ENCODE peak calls at places on chromosomes 1 and 21, in four cellular contexts. E is left lung, K is fibroblast of lung, I is left ventricle myocardium inferior. H is an unnamed sample. For H3K4me1, the result is how much of the 10 kb centered on the place peaks cover.

GRCh38 chr1:243926803-243927245 is 76.8 kb upstream of the AKT3 start:
- DNase-seq in E (no peak), K (peak), I (no peak), H (no peak)

GRCh38 chr1:41623736-41624135 is 139.3 kb upstream of the EDN2 start:
- DNase-seq in E (no peak), K (no peak), I (no peak), H (no peak)

GRCh38 chr1:25700124-25700523 is 83.5 kb downstream of the MAN1C1 start:
- DNase-seq in E (no peak), K (peak), I (peak), H (no peak)

GRCh38 chr21:45830221-45830640 is 151.3 kb upstream of the COL6A1 start:
- DNase-seq in E (no peak), K (no peak), I (no peak), H (no peak)

GRCh38 chr1:8239039-8239305 is 78.9 kb upstream of the SLC45A1 start:
- DNase-seq in E (no peak), K (peak), I (peak), H (peak)

GRCh38 chr1:111471012-111471411 is 2.8 kb upstream of the C1orf162 start:
- DNase-seq in E (no peak), K (no peak), I (peak), H (no peak)

GRCh38 chr21:33230518-33231324 is 983 bp downstream of the IFNAR2 start:
- DNase-seq in E (peak), K (peak), I (peak), H (peak)

GRCh38 chr1:100302756-100303155 is 36.7 kb downstream of the RTCA start:
- DNase-seq in E (no peak), K (no peak), I (no peak), H (no peak)

GRCh38 chr1:94542088-94542671 is 621 bp upstream of the F3 start:
- DNase-seq in E (peak), K (peak), I (peak), H (peak)

GRCh38 chr1:231512147-231512698 is 16.2 kb upstream of the TSNAX start:
- DNase-seq in E (no peak), K (peak), I (no peak), H (no peak)

GRCh38 chr1:199794105-199794863 is 233.2 kb upstream of the NR5A2 start:
- DNase-seq in E (no peak), K (no peak), I (no peak), H (no peak)

GRCh38 chr21:33059319-33059894 is 10.5 kb upstream of the OLIG1 start:
- DNase-seq in E (no peak), K (no peak), I (no peak), H (no peak)

GRCh38 chr1:152577168-152577567 is 3.1 kb downstream of the LCE3D start:
- DNase-seq in E (no peak), K (no peak), I (no peak), H (no peak)

GRCh38 chr1:17866451-17867029 is 111.4 kb downstream of the ACTL8 start:
- DNase-seq in E (no peak), K (peak), I (no peak), H (no peak)

GRCh38 chr1:161706483-161707347 is at the start of gene FCRLA:
- DNase-seq in E (no peak), K (peak), I (no peak), H (no peak)

GRCh38 chr1:40477680-40478057 is 579 bp downstream of the ZFP69 start:
- DNase-seq in E (no peak), K (peak), I (no peak), H (peak)

GRCh38 chr1:14421977-14422609 is 176.4 kb upstream of the KAZN start:
- DNase-seq in E (no peak), K (no peak), I (no peak), H (no peak)

GRCh38 chr1:157948547-157949152 is 44.8 kb upstream of the KIRREL1 start:
- DNase-seq in E (no peak), K (peak), I (peak), H (no peak)
- TF ChIP-seq CTCF in E (no peak), K (peak), I (peak), H (peak)

GRCh38 chr1:169115891-169116585 is 9.5 kb downstream of the ATP1B1 start:
- DNase-seq in E (no peak), K (peak), I (peak), H (peak)

GRCh38 chr1:169111472-169111871 is 5.0 kb downstream of the ATP1B1 start:
- DNase-seq in E (no peak), K (no peak), I (no peak), H (no peak)

GRCh38 chr1:169112241-169112640 is 5.8 kb downstream of the ATP1B1 start:
- DNase-seq in E (no peak), K (no peak), I (no peak), H (peak)

GRCh38 chr1:169110691-169111447 is 4.4 kb downstream of the ATP1B1 start:
- DNase-seq in E (no peak), K (peak), I (no peak), H (no peak)

GRCh38 chr1:169113613-169114119 is 7.2 kb downstream of the ATP1B1 start:
- DNase-seq in E (no peak), K (peak), I (no peak), H (peak)
- H3K4me1 ChIP-seq in E (half or more), K (under half), I (half or more), H (under half)

DNA sequence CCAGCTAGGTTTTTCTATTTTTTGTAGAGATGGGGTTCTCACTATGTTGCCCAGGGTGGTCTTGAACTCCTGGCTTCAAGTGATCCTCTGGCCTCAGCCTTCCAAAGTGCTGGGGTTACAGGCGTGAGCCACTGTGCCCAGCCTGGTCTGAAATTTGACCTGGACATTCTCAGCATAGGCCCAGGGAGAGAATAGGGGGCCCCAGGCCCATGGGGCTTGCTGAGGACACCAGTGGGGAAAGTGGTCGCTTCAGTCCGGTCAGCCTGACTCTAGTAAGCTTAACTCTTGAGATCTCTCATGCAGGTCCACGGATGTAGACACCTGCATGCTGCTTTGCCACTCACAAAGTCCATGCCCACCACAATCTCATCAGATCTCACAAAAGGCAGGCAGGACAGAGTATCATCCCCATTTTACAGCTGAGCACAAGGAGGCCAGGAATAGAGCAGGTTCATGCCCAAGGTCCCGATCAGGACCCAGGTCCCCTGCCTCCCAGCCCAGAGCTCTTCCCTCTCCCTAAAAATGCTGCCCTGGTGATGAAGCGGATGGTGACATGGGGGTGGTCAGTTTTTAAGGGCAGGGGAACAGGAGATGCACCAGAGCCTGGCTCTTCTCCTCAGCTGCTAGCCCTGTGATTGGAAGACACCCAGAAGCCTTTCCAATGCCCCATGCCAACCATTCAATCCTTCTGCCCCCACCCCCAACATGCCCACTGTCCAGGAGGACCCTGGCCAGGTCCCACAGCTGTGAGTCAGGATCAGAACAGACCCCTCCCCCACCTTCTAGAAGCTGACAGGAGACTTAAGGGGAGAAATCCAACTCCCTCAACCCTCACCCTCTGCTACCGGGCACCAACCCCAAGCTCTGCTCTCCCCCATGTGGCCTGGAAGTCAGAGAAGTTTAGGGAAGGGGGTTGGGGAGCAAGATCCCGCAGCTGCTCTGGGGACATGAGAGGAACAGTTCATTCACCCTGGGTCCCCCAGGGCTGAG is 1.8 kb downstream of the FHL3 start:
- DNase-seq in E (no peak), K (peak), I (no peak), H (no peak)
- H3K27ac ChIP-seq in E (peak), K (peak), I (peak), H (no peak)

GRCh38 chr1:211830330-211831142 is at the start of gene LPGAT1:
- DNase-seq in E (peak), K (peak), I (peak), H (peak)

GRCh38 chr1:211829343-211830054 is 1.1 kb downstream of the LPGAT1 start:
- DNase-seq in E (no peak), K (peak), I (peak), H (no peak)

GRCh38 chr1:211830055-211830329 is 571 bp downstream of the LPGAT1 start:
- DNase-seq in E (no peak), K (peak), I (peak), H (no peak)

GRCh38 chr1:211833174-211833820 is 2.7 kb upstream of the LPGAT1 start:
- DNase-seq in E (no peak), K (no peak), I (no peak), H (no peak)

DNA sequence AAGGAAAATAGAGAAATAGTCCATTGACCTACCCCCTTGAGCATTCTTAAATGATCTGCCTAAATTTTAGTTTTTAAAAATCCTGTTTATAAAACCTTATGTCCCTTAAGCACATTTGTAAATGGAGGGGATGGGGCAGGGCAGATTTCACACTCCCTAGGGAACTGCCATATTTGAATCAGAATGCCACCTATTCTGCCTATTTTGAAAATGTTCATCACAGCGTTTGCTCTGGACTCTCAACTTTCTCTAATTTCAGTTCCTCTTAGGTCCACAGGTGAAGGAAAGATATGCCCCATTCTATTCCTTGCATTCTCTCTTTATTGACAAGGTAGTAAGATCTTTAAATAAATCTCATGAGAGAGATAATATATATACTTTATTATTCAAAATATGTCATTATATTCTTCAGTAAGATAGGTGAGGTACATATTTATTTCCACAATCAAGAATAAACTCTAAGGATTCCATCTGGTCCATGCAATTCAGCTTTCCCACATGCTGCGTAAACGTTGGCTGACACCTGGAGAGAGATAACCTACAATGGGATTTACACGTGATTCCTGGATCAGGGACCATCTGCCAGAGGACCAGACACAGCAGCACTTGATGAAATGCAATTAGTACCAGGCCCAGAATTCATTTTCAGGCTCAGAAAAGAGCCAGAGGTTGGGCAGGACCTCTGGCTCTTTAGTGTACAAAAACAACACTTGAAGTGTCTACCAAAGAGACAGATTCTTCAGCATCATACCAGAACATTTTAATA is 1.2 kb upstream of the LPGAT1 start:
- DNase-seq in E (no peak), K (no peak), I (no peak), H (no peak)
- TF ChIP-seq CTCF in E (no peak), K (no peak), I (no peak), H (no peak)

GRCh38 chr1:156104861-156105546 is 9.5 kb upstream of the LMNA start:
- DNase-seq in E (no peak), K (no peak), I (no peak), H (no peak)
- H3K4me1 ChIP-seq in E (half or more), K (under half), I (half or more), H (under half)

DNA sequence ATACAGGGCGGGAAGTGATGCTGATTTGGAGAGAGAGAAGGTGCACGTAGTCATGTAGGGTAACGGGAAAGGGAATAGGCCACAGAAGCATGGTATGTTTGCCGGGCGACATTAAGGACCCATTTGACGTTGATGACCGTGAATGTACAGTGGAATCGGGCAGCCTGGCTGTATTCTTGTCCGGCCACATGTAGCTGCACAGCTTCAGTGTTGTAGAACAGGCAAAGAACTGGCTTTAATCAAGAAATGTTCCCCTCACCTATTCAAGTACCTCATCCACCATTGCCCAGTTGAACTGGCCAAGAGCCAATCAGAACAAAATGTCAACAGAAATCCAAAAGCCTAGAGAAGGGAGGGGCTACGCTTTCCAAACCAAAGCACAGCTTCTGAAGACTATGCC is 104.8 kb downstream of the DHRS3 start:
- DNase-seq in E (no peak), K (no peak), I (no peak), H (no peak)
- H3K27ac ChIP-seq in E (no peak), K (no peak), I (peak), H (no peak)

GRCh38 chr1:21608813-21609212 is 60.3 kb downstream of the RAP1GAP start:
- DNase-seq in E (no peak), K (no peak), I (no peak), H (no peak)

GRCh38 chr1:21610027-21610426 is 59.1 kb downstream of the RAP1GAP start:
- DNase-seq in E (peak), K (no peak), I (no peak), H (no peak)

GRCh38 chr1:21605012-21605715 is 64.0 kb downstream of the RAP1GAP start:
- DNase-seq in E (no peak), K (no peak), I (no peak), H (no peak)

GRCh38 chr1:21605964-21606705 is 63.0 kb downstream of the RAP1GAP start:
- DNase-seq in E (peak), K (no peak), I (no peak), H (no peak)

GRCh38 chr1:21607549-21608529 is 61.3 kb downstream of the RAP1GAP start:
- DNase-seq in E (peak), K (peak), I (peak), H (peak)
- TF ChIP-seq CTCF in E (no peak), K (no peak), I (no peak), H (no peak)

GRCh38 chr1:228685081-228685480 is 50.2 kb upstream of the RHOU start:
- DNase-seq in E (no peak), K (peak), I (no peak), H (no peak)

GRCh38 chr1:228683428-228683827 is 51.9 kb upstream of the RHOU start:
- DNase-seq in E (no peak), K (no peak), I (no peak), H (no peak)

GRCh38 chr1:228684609-228685008 is 50.7 kb upstream of the RHOU start:
- DNase-seq in E (no peak), K (no peak), I (no peak), H (no peak)

GRCh38 chr1:228689255-228689654 is 46.0 kb upstream of the RHOU start:
- DNase-seq in E (no peak), K (no peak), I (no peak), H (no peak)

GRCh38 chr1:228687562-228687961 is 47.7 kb upstream of the RHOU start:
- DNase-seq in E (no peak), K (no peak), I (no peak), H (no peak)
- H3K4me1 ChIP-seq in E (under half), K (under half), I (under half), H (under half)

DNA sequence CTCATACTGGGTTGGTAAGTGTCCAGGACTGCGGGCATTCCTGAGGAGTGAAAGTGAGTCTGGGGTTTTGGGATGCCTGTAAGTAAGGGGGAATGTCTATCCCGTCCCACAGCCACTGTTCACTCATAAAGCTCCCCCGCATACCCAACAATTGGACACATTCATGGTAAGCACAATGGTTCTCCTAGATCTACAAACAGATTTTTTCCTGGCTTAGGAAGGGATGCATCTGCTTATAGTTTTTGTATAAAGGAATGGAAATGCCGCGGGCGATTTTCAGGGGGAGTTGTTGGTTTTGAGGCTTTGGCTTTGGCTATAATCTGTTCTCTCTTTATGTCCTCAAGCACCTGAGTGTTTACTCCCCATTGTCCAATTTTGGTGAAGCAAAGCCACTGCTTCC is 7.1 kb downstream of the ERVH48-1 start:
- DNase-seq in E (no peak), K (no peak), I (no peak), H (no peak)
- H3K27ac ChIP-seq in E (no peak), K (no peak), I (no peak), H (no peak)